ENCODE peak calls at places on chromosomes 7 and 10, in six cellular contexts. H is A549, E is HepG2, L is IMR-90, Q is WTC11, O is H1. A is an unnamed sample.

GRCh38 chr10:122293156-122293978 is 22.3 kb downstream of the BTBD16 start:
- DNase-seq in H (peak; percentile 21), E (no peak), L (no peak), Q (no peak), O (no peak), A (no peak)

GRCh38 chr7:11466517-11467105 is 365.4 kb downstream of the THSD7A start:
- DNase-seq in H (no peak), E (no peak), L (no peak), Q (no peak), O (no peak), A (no peak)

GRCh38 chr7:22189230-22189629 is 167.7 kb downstream of the RAPGEF5 start:
- DNase-seq in H (no peak), E (no peak), L (no peak), Q (no peak), O (no peak), A (no peak)

GRCh38 chr10:129552119-129552518 is 85.1 kb downstream of the MGMT start:
- DNase-seq in H (no peak), E (no peak), L (no peak), Q (no peak), O (no peak), A (no peak)

GRCh38 chr10:46546591-46547330 is 9.7 kb downstream of the GPRIN2 start:
- DNase-seq in H (no peak), E (no peak), L (no peak), Q (peak; percentile 12), O (no peak), A (no peak)

GRCh38 chr10:88094795-88095194 is 231.4 kb downstream of the PTEN start:
- DNase-seq in H (no peak), E (no peak), L (no peak), Q (no peak), O (no peak), A (no peak)

GRCh38 chr7:32177216-32177615 is 107.0 kb upstream of the PDE1C start:
- DNase-seq in H (no peak), E (no peak), L (no peak), Q (no peak), O (no peak), A (no peak)

GRCh38 chr10:72567421-72567820 is 58.5 kb downstream of the MICU1 start:
- DNase-seq in H (peak; percentile 65), E (no peak), L (peak; percentile 28), Q (no peak), O (no peak), A (no peak)

GRCh38 chr7:39432807-39433416 is 133.3 kb upstream of the YAE1 start:
- DNase-seq in H (no peak), E (no peak), L (no peak), Q (no peak), O (no peak), A (no peak)

GRCh38 chr10:52741851-52742250 is 30.7 kb downstream of the MBL2 start:
- DNase-seq in H (no peak), E (no peak), L (no peak), Q (no peak), O (no peak), A (no peak)
- TF ChIP-seq USF2 in H (no peak), E (no peak), L (no peak), Q (no peak), O (no peak), A (no peak)

GRCh38 chr10:90969947-90970673 is 49.2 kb upstream of the ANKRD1 start:
- DNase-seq in H (peak; percentile 20), E (peak; percentile 19), L (peak; percentile 70), Q (no peak), O (no peak), A (no peak)
- TF ChIP-seq USF2 in H (no peak), E (no peak), L (no peak), Q (no peak), O (no peak), A (no peak)

DNA sequence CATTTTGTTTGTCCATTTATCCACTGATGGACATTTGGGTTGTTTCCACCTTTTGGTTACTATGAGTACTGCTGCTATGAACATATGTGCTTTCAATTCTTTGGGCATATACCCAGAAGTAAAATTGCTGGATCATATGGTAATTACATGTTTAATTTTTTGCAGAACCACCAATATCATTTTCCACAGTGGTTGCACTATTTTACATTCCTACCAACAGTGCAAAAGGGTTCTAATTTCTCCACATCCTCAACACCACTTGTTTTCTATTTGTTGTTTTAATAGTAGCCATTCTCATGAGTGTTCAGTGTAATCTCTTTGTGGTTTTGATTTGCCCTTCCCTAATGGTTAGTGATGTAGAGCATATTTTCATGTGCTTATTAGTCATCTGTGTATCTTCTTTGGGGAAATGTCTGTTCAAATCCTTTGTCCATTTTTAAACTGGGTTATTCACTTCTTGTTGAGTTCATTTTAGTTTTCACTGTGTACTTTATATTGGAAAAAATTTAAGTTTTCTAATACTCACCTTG is 101.9 kb downstream of the HIBADH start:
- DNase-seq in H (no peak), E (no peak), L (peak; percentile 91), Q (no peak), O (no peak), A (no peak)
- TF ChIP-seq USF2 in H (no peak), E (no peak), L (no peak), Q (no peak), O (no peak), A (no peak)

GRCh38 chr7:16644987-16645592 is 464 bp downstream of the ANKMY2 start:
- DNase-seq in H (no peak), E (no peak), L (no peak), Q (peak; percentile 36), O (no peak), A (peak; percentile 85)
- TF ChIP-seq USF2 in H (no peak), E (no peak), L (no peak), Q (no peak), O (no peak), A (no peak)

GRCh38 chr7:1557006-1557405 is 1.0 kb upstream of the TMEM184A start:
- DNase-seq in H (no peak), E (no peak), L (no peak), Q (no peak), O (no peak), A (peak; percentile 49)

GRCh38 chr7:1553513-1554210 is 2.3 kb downstream of the TMEM184A start:
- DNase-seq in H (peak; percentile 44), E (no peak), L (no peak), Q (no peak), O (no peak), A (peak; percentile 40)

GRCh38 chr7:1555813-1556540 is at the start of gene TMEM184A:
- DNase-seq in H (peak; percentile 91), E (peak; percentile 89), L (no peak), Q (peak; percentile 74), O (no peak), A (peak; percentile 88)

GRCh38 chr7:1554332-1555045 is 1.5 kb downstream of the TMEM184A start:
- DNase-seq in H (no peak), E (no peak), L (no peak), Q (no peak), O (no peak), A (peak; percentile 50)

GRCh38 chr7:1555046-1555812 is 776 bp downstream of the TMEM184A start:
- DNase-seq in H (peak; percentile 94), E (peak; percentile 88), L (peak; percentile 89), Q (peak; percentile 44), O (no peak), A (peak; percentile 74)
- TF ChIP-seq USF2 in H (no peak), E (no peak), L (no peak), Q (no peak), O (no peak), A (no peak)